ENCODE peak calls at places on chromosomes 7 and 10, in four cellular contexts. One of them, this sample, is unnamed.

GRCh38 chr10:129881641-129882040 is 82.4 kb downstream of the EBF3 start:
- DNase-seq in psoas muscle: peak
- DNase-seq in RWPE2: no peak
- DNase-seq in GM10248: no peak
- DNase-seq in this sample: no peak

GRCh38 chr10:98956576-98957260 is 278.9 kb downstream of the HPSE2 start:
- DNase-seq in psoas muscle: no peak
- DNase-seq in RWPE2: no peak
- DNase-seq in GM10248: no peak
- DNase-seq in this sample: no peak

GRCh38 chr10:58515296-58515956 is 2.8 kb downstream of the BICC1 start:
- DNase-seq in psoas muscle: no peak
- DNase-seq in RWPE2: no peak
- DNase-seq in GM10248: no peak
- DNase-seq in this sample: no peak

GRCh38 chr10:29621161-29621560 is 13.6 kb downstream of the SVIL start:
- DNase-seq in psoas muscle: peak
- DNase-seq in RWPE2: no peak
- DNase-seq in GM10248: no peak
- DNase-seq in this sample: no peak

GRCh38 chr7:34454381-34454780 is 203.6 kb upstream of the NPSR1 start:
- DNase-seq in psoas muscle: no peak
- DNase-seq in RWPE2: no peak
- DNase-seq in GM10248: no peak
- DNase-seq in this sample: no peak

GRCh38 chr10:69467928-69468770 is 16.9 kb downstream of the TSPAN15 start:
- DNase-seq in psoas muscle: no peak
- DNase-seq in RWPE2: no peak
- DNase-seq in GM10248: no peak
- DNase-seq in this sample: no peak

GRCh38 chr10:24208661-24209420 is at the start of gene KIAA1217:
- DNase-seq in psoas muscle: peak
- DNase-seq in RWPE2: no peak
- DNase-seq in GM10248: peak
- DNase-seq in this sample: no peak

GRCh38 chr10:32983333-32983909 is 25.4 kb upstream of the ITGB1 start:
- DNase-seq in psoas muscle: no peak
- DNase-seq in RWPE2: peak
- DNase-seq in GM10248: no peak
- DNase-seq in this sample: no peak

GRCh38 chr7:27148776-27149641 is 1.4 kb upstream of the HOXA6 start:
- DNase-seq in psoas muscle: peak
- DNase-seq in RWPE2: no peak
- DNase-seq in GM10248: no peak
- DNase-seq in this sample: no peak

GRCh38 chr10:86319626-86320025 is 47.0 kb downstream of the GRID1 start:
- DNase-seq in psoas muscle: no peak
- DNase-seq in RWPE2: peak
- DNase-seq in GM10248: no peak
- DNase-seq in this sample: peak

GRCh38 chr7:77940647-77941046 is 142.1 kb downstream of the PHTF2 start:
- DNase-seq in psoas muscle: no peak
- DNase-seq in RWPE2: no peak
- DNase-seq in GM10248: peak
- DNase-seq in this sample: no peak

GRCh38 chr7:101362334-101363195 is at the start of gene COL26A1:
- DNase-seq in psoas muscle: no peak
- DNase-seq in RWPE2: no peak
- DNase-seq in GM10248: no peak
- DNase-seq in this sample: peak

GRCh38 chr7:132489776-132490237 is 86.5 kb downstream of the PLXNA4 start:
- DNase-seq in psoas muscle: no peak
- DNase-seq in RWPE2: no peak
- DNase-seq in GM10248: no peak
- DNase-seq in this sample: no peak

GRCh38 chr7:89002942-89003618 is 207.5 kb upstream of the TEX47 start:
- DNase-seq in psoas muscle: no peak
- DNase-seq in RWPE2: no peak
- DNase-seq in GM10248: peak
- DNase-seq in this sample: no peak

GRCh38 chr10:128180843-128181242 is 54.6 kb upstream of the MKI67 start:
- DNase-seq in psoas muscle: no peak
- DNase-seq in RWPE2: no peak
- DNase-seq in GM10248: no peak
- DNase-seq in this sample: no peak

GRCh38 chr7:116496653-116497052 is 2.9 kb upstream of the CAV2 start:
- DNase-seq in psoas muscle: no peak
- DNase-seq in RWPE2: no peak
- DNase-seq in GM10248: no peak
- DNase-seq in this sample: no peak

GRCh38 chr7:77245015-77245755 is 45.6 kb upstream of the FGL2 start:
- DNase-seq in psoas muscle: peak
- DNase-seq in RWPE2: no peak
- DNase-seq in GM10248: no peak
- DNase-seq in this sample: no peak

GRCh38 chr10:52213511-52213831 is 100.6 kb upstream of the DKK1 start:
- DNase-seq in psoas muscle: no peak
- DNase-seq in RWPE2: no peak
- DNase-seq in GM10248: no peak
- DNase-seq in this sample: no peak

GRCh38 chr7:40717242-40717641 is 582.4 kb downstream of the SUGCT start:
- DNase-seq in psoas muscle: peak
- DNase-seq in RWPE2: peak
- DNase-seq in GM10248: no peak
- DNase-seq in this sample: no peak

GRCh38 chr10:36073796-36074345 is 431.8 kb upstream of the FZD8 start:
- DNase-seq in psoas muscle: no peak
- DNase-seq in RWPE2: no peak
- DNase-seq in GM10248: no peak
- DNase-seq in this sample: no peak

GRCh38 chr10:113957013-113957412 is 86.7 kb upstream of the ADRB1 start:
- DNase-seq in psoas muscle: no peak
- DNase-seq in RWPE2: no peak
- DNase-seq in GM10248: no peak
- DNase-seq in this sample: no peak

GRCh38 chr10:25083546-25084111 is 67.2 kb downstream of the THNSL1 start:
- DNase-seq in psoas muscle: no peak
- DNase-seq in RWPE2: no peak
- DNase-seq in GM10248: no peak
- DNase-seq in this sample: no peak

GRCh38 chr10:73043766-73044377 is 52.8 kb downstream of the P4HA1 start:
- DNase-seq in psoas muscle: no peak
- DNase-seq in RWPE2: no peak
- DNase-seq in GM10248: no peak
- DNase-seq in this sample: no peak

GRCh38 chr7:150951521-150951920 is 26.6 kb downstream of the KCNH2 start:
- DNase-seq in psoas muscle: peak
- DNase-seq in RWPE2: peak
- DNase-seq in GM10248: no peak
- DNase-seq in this sample: peak

GRCh38 chr10:99660662-99661369 is 1.5 kb downstream of the ENTPD7 start:
- DNase-seq in psoas muscle: no peak
- DNase-seq in RWPE2: no peak
- DNase-seq in GM10248: no peak
- DNase-seq in this sample: no peak

GRCh38 chr10:75773139-75773801 is 341.8 kb downstream of the LRMDA start:
- DNase-seq in psoas muscle: no peak
- DNase-seq in RWPE2: no peak
- DNase-seq in GM10248: no peak
- DNase-seq in this sample: no peak

GRCh38 chr7:152871678-152872060 is 112.1 kb downstream of the ACTR3B start:
- DNase-seq in psoas muscle: no peak
- DNase-seq in RWPE2: no peak
- DNase-seq in GM10248: no peak
- DNase-seq in this sample: no peak

GRCh38 chr7:52168085-52168484 is 851.5 kb upstream of the COBL start:
- DNase-seq in psoas muscle: no peak
- DNase-seq in RWPE2: no peak
- DNase-seq in GM10248: no peak
- DNase-seq in this sample: no peak
- TF ChIP-seq CTCF in psoas muscle: no peak
- TF ChIP-seq CTCF in RWPE2: peak
- TF ChIP-seq CTCF in GM10248: no peak
- TF ChIP-seq CTCF in this sample: no peak

GRCh38 chr10:48745662-48746245 is 61.1 kb downstream of the WDFY4 start:
- DNase-seq in psoas muscle: no peak
- DNase-seq in RWPE2: no peak
- DNase-seq in GM10248: no peak
- DNase-seq in this sample: no peak
- TF ChIP-seq CTCF in psoas muscle: no peak
- TF ChIP-seq CTCF in RWPE2: peak
- TF ChIP-seq CTCF in GM10248: no peak
- TF ChIP-seq CTCF in this sample: no peak

DNA sequence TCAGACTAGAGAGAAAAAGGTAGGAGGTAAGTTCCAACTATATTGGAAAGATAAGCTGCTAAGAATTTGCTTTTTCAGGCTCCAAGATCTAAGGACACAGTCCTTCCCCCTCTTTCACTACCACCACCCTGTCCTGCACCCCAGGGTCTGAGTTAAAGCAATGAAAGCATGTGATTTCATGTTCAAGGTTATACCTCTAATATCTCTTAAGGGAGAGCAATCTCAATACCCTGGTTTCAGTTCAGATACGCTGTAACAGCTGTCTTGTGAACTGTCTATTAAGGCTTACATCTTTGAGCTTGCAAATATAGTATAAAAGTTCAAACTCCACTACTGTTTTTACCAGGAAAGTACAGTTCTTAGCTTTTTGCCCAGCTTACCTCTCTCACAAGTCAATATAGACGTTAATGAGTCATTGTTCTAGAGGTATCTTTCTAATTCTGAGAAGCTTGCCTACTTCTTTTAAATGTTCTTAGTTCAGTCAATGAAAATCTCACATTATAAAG is 2.6 kb downstream of the CPVL start:
- DNase-seq in psoas muscle: no peak
- DNase-seq in RWPE2: no peak
- DNase-seq in GM10248: no peak
- DNase-seq in this sample: no peak
- TF ChIP-seq CTCF in psoas muscle: no peak
- TF ChIP-seq CTCF in RWPE2: no peak
- TF ChIP-seq CTCF in GM10248: no peak
- TF ChIP-seq CTCF in this sample: no peak

DNA sequence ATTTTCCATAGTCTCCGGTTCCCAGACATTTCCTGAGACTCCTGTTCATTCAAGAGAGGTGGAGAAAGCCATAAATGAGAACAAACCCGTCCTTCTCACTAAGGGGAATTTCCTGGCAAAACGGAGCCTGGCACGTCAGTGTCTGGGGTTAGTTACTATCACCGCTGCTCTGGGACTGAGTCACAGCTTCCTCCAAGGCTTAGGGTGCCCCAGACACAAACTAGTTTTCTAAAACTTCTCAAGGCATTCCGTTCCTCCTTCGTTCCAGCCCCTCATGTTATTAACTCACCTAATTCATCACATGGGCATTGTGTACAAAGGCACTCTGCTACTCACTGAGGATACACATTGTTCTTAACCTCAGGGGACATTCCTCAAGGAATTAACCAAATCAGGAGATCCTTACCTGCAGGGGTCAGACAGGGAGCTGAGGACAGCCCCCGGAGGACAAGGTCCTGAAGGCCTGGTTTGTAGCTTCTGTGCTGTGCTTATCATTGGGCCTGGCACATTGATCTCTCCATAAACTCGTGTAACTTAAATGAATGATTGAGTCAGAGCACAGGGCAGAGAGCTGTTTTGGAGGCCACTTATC is 103.0 kb upstream of the KLF6 start:
- DNase-seq in psoas muscle: no peak
- DNase-seq in RWPE2: peak
- DNase-seq in GM10248: peak
- DNase-seq in this sample: no peak
- TF ChIP-seq CTCF in psoas muscle: no peak
- TF ChIP-seq CTCF in RWPE2: peak
- TF ChIP-seq CTCF in GM10248: no peak
- TF ChIP-seq CTCF in this sample: no peak

DNA sequence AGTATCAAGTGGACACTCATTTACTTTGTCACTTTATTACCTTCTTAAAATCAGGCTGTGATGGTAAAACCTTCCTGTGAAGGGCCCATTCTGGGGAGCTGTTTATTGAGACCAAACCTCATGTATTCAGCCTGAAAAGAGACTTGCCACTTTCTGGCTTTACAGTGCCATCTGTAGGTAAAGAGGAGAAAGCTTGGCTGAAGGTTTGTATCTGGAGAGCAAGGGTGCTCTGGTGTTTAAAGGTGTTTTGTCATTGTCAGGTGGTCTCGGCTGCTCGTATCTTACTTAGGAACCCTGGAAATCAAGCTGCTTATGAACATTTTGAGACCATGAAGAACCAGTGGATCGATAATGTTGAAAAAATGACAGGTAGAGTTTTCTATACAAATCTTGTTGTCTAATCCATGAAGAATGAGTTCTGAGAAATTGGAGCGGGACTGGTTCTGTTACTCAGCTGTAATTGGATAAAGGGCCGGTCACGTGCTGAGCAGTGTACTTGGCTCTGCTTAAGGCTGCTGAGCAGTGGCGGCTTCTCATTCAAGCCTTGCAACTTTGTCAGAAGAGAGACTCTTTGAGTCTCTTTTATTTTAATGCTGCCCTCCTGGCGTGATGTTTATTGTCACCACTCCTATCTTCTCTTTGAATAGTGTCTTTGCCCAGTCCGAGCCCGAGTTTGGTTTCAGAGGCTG is 46.9 kb downstream of the AP3M1 start:
- DNase-seq in psoas muscle: no peak
- DNase-seq in RWPE2: no peak
- DNase-seq in GM10248: peak
- DNase-seq in this sample: no peak
- TF ChIP-seq CTCF in psoas muscle: peak
- TF ChIP-seq CTCF in RWPE2: peak
- TF ChIP-seq CTCF in GM10248: peak
- TF ChIP-seq CTCF in this sample: peak

GRCh38 chr7:80047856-80048459 is 86.7 kb upstream of the GNAI1 start:
- DNase-seq in psoas muscle: no peak
- DNase-seq in RWPE2: no peak
- DNase-seq in GM10248: no peak
- DNase-seq in this sample: no peak
- TF ChIP-seq CTCF in psoas muscle: no peak
- TF ChIP-seq CTCF in RWPE2: peak
- TF ChIP-seq CTCF in GM10248: no peak
- TF ChIP-seq CTCF in this sample: peak

This sample was measured in chondrocyte.